ENCODE peak calls at places on chromosomes 5 and 9, in five cellular contexts. T is amygdala, A is pons, J is right lobe of liver, S is upper lobe of right lung. V is an unnamed sample.

GRCh38 chr9:82021198-82021597 is 32.6 kb downstream of the SPATA31D1 start:
- DNase-seq in T (no peak), A (peak; percentile 12), J (peak; percentile 51), S (no peak), V (no peak)

GRCh38 chr5:140013536-140013935 is 29.6 kb downstream of the NRG2 start:
- DNase-seq in T (no peak), A (no peak), J (no peak), S (no peak), V (no peak)

GRCh38 chr5:14118551-14119320 is 24.4 kb upstream of the TRIO start:
- DNase-seq in T (peak; percentile 90), A (peak; percentile 97), J (no peak), S (no peak), V (no peak)

GRCh38 chr5:137506296-137506695 is 7.2 kb upstream of the SPOCK1 start:
- DNase-seq in T (no peak), A (no peak), J (no peak), S (no peak), V (no peak)

GRCh38 chr9:133113928-133114351 is 7.1 kb downstream of the RALGDS start:
- DNase-seq in T (no peak), A (no peak), J (peak; percentile 78), S (peak; percentile 76), V (peak; percentile 60)

GRCh38 chr9:116193636-116194035 is 40.0 kb downstream of the PAPPA start:
- DNase-seq in T (no peak), A (no peak), J (no peak), S (no peak), V (no peak)

GRCh38 chr9:88534456-88535225 is at the start of gene NXNL2:
- DNase-seq in T (peak; percentile 16), A (no peak), J (peak; percentile 71), S (peak; percentile 91), V (peak; percentile 62)

GRCh38 chr9:99046542-99047071 is 58.3 kb upstream of the TGFBR1 start:
- DNase-seq in T (no peak), A (no peak), J (no peak), S (no peak), V (no peak)

GRCh38 chr9:82313697-82314096 is 325.1 kb downstream of the SPATA31D1 start:
- DNase-seq in T (no peak), A (no peak), J (no peak), S (no peak), V (no peak)

GRCh38 chr5:141880961-141881801 is 3.0 kb upstream of the PCDH1 start:
- DNase-seq in T (no peak), A (peak; percentile 58), J (peak; percentile 11), S (no peak), V (no peak)

GRCh38 chr9:101586651-101587050 is 8.1 kb downstream of the PPP3R2 start:
- DNase-seq in T (no peak), A (no peak), J (no peak), S (no peak), V (no peak)

GRCh38 chr9:137435980-137436760 is 5.0 kb downstream of the ENTPD8 start:
- DNase-seq in T (no peak), A (no peak), J (no peak), S (peak; percentile 90), V (peak; percentile 88)

GRCh38 chr5:159096555-159097460 is 2.9 kb downstream of the EBF1 start:
- DNase-seq in T (no peak), A (no peak), J (no peak), S (no peak), V (no peak)

GRCh38 chr5:87649455-87649854 is 236.7 kb upstream of the CCNH start:
- DNase-seq in T (no peak), A (no peak), J (no peak), S (no peak), V (no peak)

GRCh38 chr9:132804576-132805295 is 73.3 kb downstream of the AK8 start:
- DNase-seq in T (no peak), A (no peak), J (peak; percentile 35), S (no peak), V (peak; percentile 66)

GRCh38 chr9:133999866-134000265 is 7.7 kb upstream of the VAV2 start:
- DNase-seq in T (no peak), A (no peak), J (no peak), S (no peak), V (no peak)

GRCh38 chr5:168295574-168296201 is 4.2 kb downstream of the WWC1 start:
- DNase-seq in T (peak; percentile 42), A (peak; percentile 68), J (no peak), S (peak; percentile 73), V (no peak)

GRCh38 chr5:154194348-154195329 is 4.1 kb downstream of the GALNT10 start:
- DNase-seq in T (no peak), A (no peak), J (no peak), S (no peak), V (no peak)

GRCh38 chr9:4490705-4491620 is 695 bp downstream of the SLC1A1 start:
- DNase-seq in T (no peak), A (no peak), J (peak; percentile 68), S (peak; percentile 66), V (no peak)

GRCh38 chr9:99516657-99517049 is 294.6 kb downstream of the SEC61B start:
- DNase-seq in T (no peak), A (no peak), J (no peak), S (no peak), V (no peak)

GRCh38 chr5:55151923-55152842 is 7.8 kb upstream of the GPX8 start:
- DNase-seq in T (no peak), A (no peak), J (no peak), S (no peak), V (no peak)

GRCh38 chr5:138760448-138761110 is 7.4 kb downstream of the CTNNA1 start:
- DNase-seq in T (no peak), A (no peak), J (no peak), S (no peak), V (no peak)

GRCh38 chr9:105238302-105238701 is 6.1 kb upstream of the SLC44A1 start:
- DNase-seq in T (no peak), A (no peak), J (peak; percentile 82), S (no peak), V (no peak)

GRCh38 chr5:103364074-103364473 is 105.5 kb downstream of the MACIR start:
- DNase-seq in T (no peak), A (no peak), J (no peak), S (no peak), V (no peak)

GRCh38 chr5:26833596-26833995 is 204.8 kb downstream of the CDH9 start:
- DNase-seq in T (no peak), A (peak; percentile 2), J (no peak), S (no peak), V (no peak)

GRCh38 chr5:364497-364896 is 43.0 kb downstream of the AHRR start:
- DNase-seq in T (no peak), A (no peak), J (no peak), S (no peak), V (no peak)

GRCh38 chr9:114289106-114289505 is 33.8 kb upstream of the ORM1 start:
- DNase-seq in T (no peak), A (no peak), J (peak; percentile 43), S (peak; percentile 46), V (no peak)

GRCh38 chr5:169648725-169649124 is 11.7 kb downstream of the DOCK2 start:
- DNase-seq in T (no peak), A (no peak), J (no peak), S (no peak), V (no peak)

V was measured in mucosa of descending colon.